ENCODE peak calls at places on chromosome 1, in six cellular contexts. One of them, this sample, is unnamed.

GRCh38 chr1:9478021-9478420 is 61.2 kb upstream of the SLC25A33 start:
- DNase-seq in tibial nerve: no peak
- DNase-seq in cardiac muscle cell: no peak
- DNase-seq in AG10803: no peak
- DNase-seq in sigmoid colon: no peak
- DNase-seq in NB4: no peak
- DNase-seq in this sample: no peak

GRCh38 chr1:174743654-174744561 is 255.8 kb upstream of the CACYBP start:
- DNase-seq in tibial nerve: no peak
- DNase-seq in cardiac muscle cell: peak; percentile 53
- DNase-seq in AG10803: peak; percentile 58
- DNase-seq in sigmoid colon: no peak
- DNase-seq in NB4: peak; percentile 51
- DNase-seq in this sample: no peak

GRCh38 chr1:182029379-182030331 is 31.9 kb downstream of the ZNF648 start:
- DNase-seq in tibial nerve: peak; percentile 95
- DNase-seq in cardiac muscle cell: peak; percentile 99
- DNase-seq in AG10803: peak; percentile 87
- DNase-seq in sigmoid colon: peak; percentile 98
- DNase-seq in NB4: peak; percentile 97
- DNase-seq in this sample: peak; percentile 96

GRCh38 chr1:208000504-208000903 is 89.6 kb upstream of the CD34 start:
- DNase-seq in tibial nerve: no peak
- DNase-seq in cardiac muscle cell: no peak
- DNase-seq in AG10803: no peak
- DNase-seq in sigmoid colon: no peak
- DNase-seq in NB4: no peak
- DNase-seq in this sample: no peak

GRCh38 chr1:153631047-153632022 is 2.5 kb upstream of the CHTOP start:
- DNase-seq in tibial nerve: no peak
- DNase-seq in cardiac muscle cell: no peak
- DNase-seq in AG10803: no peak
- DNase-seq in sigmoid colon: no peak
- DNase-seq in NB4: no peak
- DNase-seq in this sample: no peak

GRCh38 chr1:28127617-28128257 is 39.3 kb upstream of the EYA3 start:
- DNase-seq in tibial nerve: no peak
- DNase-seq in cardiac muscle cell: no peak
- DNase-seq in AG10803: no peak
- DNase-seq in sigmoid colon: no peak
- DNase-seq in NB4: peak; percentile 77
- DNase-seq in this sample: no peak

GRCh38 chr1:53107570-53108322 is 34.7 kb downstream of the SLC1A7 start:
- DNase-seq in tibial nerve: no peak
- DNase-seq in cardiac muscle cell: no peak
- DNase-seq in AG10803: peak; percentile 96
- DNase-seq in sigmoid colon: no peak
- DNase-seq in NB4: no peak
- DNase-seq in this sample: no peak

GRCh38 chr1:39854738-39855137 is 28.6 kb downstream of the TRIT1 start:
- DNase-seq in tibial nerve: no peak
- DNase-seq in cardiac muscle cell: no peak
- DNase-seq in AG10803: no peak
- DNase-seq in sigmoid colon: no peak
- DNase-seq in NB4: no peak
- DNase-seq in this sample: no peak

GRCh38 chr1:5938068-5938740 is 54.0 kb downstream of the NPHP4 start:
- DNase-seq in tibial nerve: no peak
- DNase-seq in cardiac muscle cell: no peak
- DNase-seq in AG10803: peak; percentile 91
- DNase-seq in sigmoid colon: no peak
- DNase-seq in NB4: no peak
- DNase-seq in this sample: peak; percentile 58

GRCh38 chr1:108149796-108150467 is 50.2 kb downstream of the SLC25A24 start:
- DNase-seq in tibial nerve: no peak
- DNase-seq in cardiac muscle cell: no peak
- DNase-seq in AG10803: peak; percentile 62
- DNase-seq in sigmoid colon: no peak
- DNase-seq in NB4: no peak
- DNase-seq in this sample: no peak

GRCh38 chr1:17572264-17572985 is 32.9 kb downstream of the ARHGEF10L start:
- DNase-seq in tibial nerve: no peak
- DNase-seq in cardiac muscle cell: no peak
- DNase-seq in AG10803: no peak
- DNase-seq in sigmoid colon: no peak
- DNase-seq in NB4: no peak
- DNase-seq in this sample: no peak

GRCh38 chr1:151325231-151325630 is 2.0 kb downstream of the PI4KB start:
- DNase-seq in tibial nerve: no peak
- DNase-seq in cardiac muscle cell: no peak
- DNase-seq in AG10803: no peak
- DNase-seq in sigmoid colon: no peak
- DNase-seq in NB4: no peak
- DNase-seq in this sample: no peak

GRCh38 chr1:100134872-100135271 is 1.9 kb downstream of the TRMT13 start:
- DNase-seq in tibial nerve: no peak
- DNase-seq in cardiac muscle cell: no peak
- DNase-seq in AG10803: peak; percentile 25
- DNase-seq in sigmoid colon: no peak
- DNase-seq in NB4: peak; percentile 24
- DNase-seq in this sample: no peak

GRCh38 chr1:172342584-172343245 is 77.8 kb upstream of the C1orf105 start:
- DNase-seq in tibial nerve: no peak
- DNase-seq in cardiac muscle cell: no peak
- DNase-seq in AG10803: no peak
- DNase-seq in sigmoid colon: no peak
- DNase-seq in NB4: no peak
- DNase-seq in this sample: no peak

DNA sequence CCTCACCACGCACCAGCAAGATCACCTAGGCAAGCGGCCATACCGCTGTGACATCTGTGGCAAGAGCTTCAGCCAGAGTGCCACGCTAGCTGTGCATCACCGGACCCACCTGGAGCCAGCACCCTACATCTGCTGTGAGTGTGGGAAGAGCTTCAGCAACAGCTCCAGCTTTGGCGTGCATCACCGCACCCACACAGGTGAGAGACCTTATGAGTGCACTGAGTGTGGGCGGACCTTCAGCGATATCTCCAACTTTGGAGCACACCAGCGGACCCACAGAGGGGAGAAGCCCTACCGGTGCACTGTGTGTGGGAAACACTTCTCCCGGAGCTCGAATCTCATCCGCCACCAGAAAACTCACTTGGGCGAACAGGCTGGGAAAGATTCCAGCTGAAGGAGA is 5.0 kb downstream of the ZNF691 start:
- DNase-seq in tibial nerve: no peak
- DNase-seq in cardiac muscle cell: no peak
- DNase-seq in AG10803: no peak
- DNase-seq in sigmoid colon: no peak
- DNase-seq in NB4: no peak
- DNase-seq in this sample: no peak
- H3K4me3 ChIP-seq in tibial nerve: no peak overlapping the region
- H3K4me3 ChIP-seq in cardiac muscle cell: no peak overlapping the region
- H3K4me3 ChIP-seq in AG10803: no peak overlapping the region
- H3K4me3 ChIP-seq in sigmoid colon: no peak overlapping the region
- H3K4me3 ChIP-seq in NB4: no peak overlapping the region
- H3K4me3 ChIP-seq in this sample: no peak overlapping the region

DNA sequence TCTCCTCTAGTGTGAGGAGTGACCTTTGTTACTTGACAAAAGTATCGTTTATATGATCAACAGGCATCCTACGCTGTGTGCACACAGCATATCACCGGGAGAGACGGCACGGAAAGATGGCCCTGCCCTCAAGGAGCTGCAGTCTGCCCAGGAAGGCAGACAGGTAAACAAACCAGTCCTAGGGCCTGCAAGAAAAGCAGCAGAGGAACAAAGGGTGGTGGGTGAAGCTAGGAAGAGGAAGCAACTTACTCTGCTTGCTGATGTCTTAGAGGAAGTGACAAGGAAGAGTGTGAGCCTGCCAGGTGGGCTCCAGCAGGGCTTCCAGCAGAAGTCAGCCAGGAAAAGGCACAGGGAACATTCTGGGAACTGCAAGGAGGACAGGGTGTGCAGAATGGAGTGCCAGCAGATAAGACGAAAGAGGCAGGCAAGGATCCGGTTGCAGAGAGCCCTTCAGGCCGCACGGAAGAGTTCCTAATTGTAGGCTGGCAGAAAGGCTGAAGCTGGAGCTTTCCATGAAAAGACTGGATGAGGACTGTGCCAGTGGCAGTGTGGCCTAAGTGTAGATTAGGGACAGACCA is 106.7 kb downstream of the SLC45A1 start:
- DNase-seq in tibial nerve: no peak
- DNase-seq in cardiac muscle cell: peak; percentile 68
- DNase-seq in AG10803: no peak
- DNase-seq in sigmoid colon: peak; percentile 77
- DNase-seq in NB4: peak; percentile 54
- DNase-seq in this sample: peak; percentile 71
- H3K4me3 ChIP-seq in tibial nerve: peak overlapping the region; percentile 86
- H3K4me3 ChIP-seq in cardiac muscle cell: peak overlapping the region; percentile 76
- H3K4me3 ChIP-seq in AG10803: peak overlapping the region; percentile 83
- H3K4me3 ChIP-seq in sigmoid colon: peak overlapping the region; percentile 75
- H3K4me3 ChIP-seq in NB4: no peak overlapping the region
- H3K4me3 ChIP-seq in this sample: peak overlapping the region; percentile 73

GRCh38 chr1:202007279-202007678 is 3.1 kb upstream of the ELF3 start:
- DNase-seq in tibial nerve: no peak
- DNase-seq in cardiac muscle cell: no peak
- DNase-seq in AG10803: no peak
- DNase-seq in sigmoid colon: no peak
- DNase-seq in NB4: no peak
- DNase-seq in this sample: no peak
- H3K4me3 ChIP-seq in tibial nerve: no peak overlapping the region
- H3K4me3 ChIP-seq in cardiac muscle cell: no peak overlapping the region
- H3K4me3 ChIP-seq in AG10803: no peak overlapping the region
- H3K4me3 ChIP-seq in sigmoid colon: no peak overlapping the region
- H3K4me3 ChIP-seq in NB4: no peak overlapping the region
- H3K4me3 ChIP-seq in this sample: no peak overlapping the region

DNA sequence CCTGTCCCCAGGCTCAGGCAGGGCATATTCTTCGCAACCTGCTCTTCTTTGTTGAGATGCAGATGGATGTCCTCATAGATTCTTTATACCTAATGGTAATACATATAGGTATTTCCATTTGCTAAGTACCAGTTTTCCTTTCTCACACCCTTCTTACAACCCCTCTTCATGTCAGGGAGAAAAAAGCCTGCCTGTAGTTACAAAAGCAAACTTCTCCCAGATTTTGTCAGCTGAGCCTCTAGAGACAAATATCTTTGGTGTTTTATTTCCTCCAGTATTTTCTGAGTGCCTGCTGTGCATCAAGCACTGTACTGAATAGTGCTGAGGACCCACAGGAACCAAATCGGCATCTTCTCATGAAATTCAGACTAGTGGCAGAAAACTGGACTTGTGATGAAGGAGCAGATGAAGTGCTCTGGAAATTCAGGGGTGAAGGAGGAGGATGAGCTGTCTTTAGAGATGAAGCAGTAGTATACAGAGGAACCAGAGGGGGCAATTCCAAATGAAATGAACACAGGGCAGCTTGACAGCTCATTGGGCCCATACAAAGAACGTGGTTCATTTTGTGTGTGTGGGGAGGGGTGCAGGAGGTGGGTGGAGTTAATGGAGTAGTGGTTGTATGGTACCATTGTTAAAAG is 33.4 kb downstream of the SLC2A1 start:
- DNase-seq in tibial nerve: no peak
- DNase-seq in cardiac muscle cell: no peak
- DNase-seq in AG10803: no peak
- DNase-seq in sigmoid colon: no peak
- DNase-seq in NB4: no peak
- DNase-seq in this sample: no peak
- H3K4me3 ChIP-seq in tibial nerve: peak overlapping the region; percentile 80
- H3K4me3 ChIP-seq in cardiac muscle cell: peak overlapping the region; percentile 67
- H3K4me3 ChIP-seq in AG10803: peak overlapping the region; percentile 79
- H3K4me3 ChIP-seq in sigmoid colon: peak overlapping the region; percentile 58
- H3K4me3 ChIP-seq in NB4: no peak overlapping the region
- H3K4me3 ChIP-seq in this sample: peak overlapping the region; percentile 81

This sample was measured in tibial artery.